ENCODE peak calls at places on chromosomes 3 and 15, in seven cellular contexts. P, K, U, R, F, G and V are unnamed samples.

GRCh38 chr3:54600441-54601204 is 327.2 kb downstream of the LRTM1 start:
- DNase-seq in R (no peak), K (no peak), F (peak), G (no peak), U (no peak), P (no peak), V (no peak)

GRCh38 chr3:61828880-61829279 is 267.5 kb downstream of the PTPRG start:
- DNase-seq in F (no peak), P (no peak), R (no peak), U (no peak), K (no peak), G (no peak), V (no peak)

GRCh38 chr3:137163241-137163916 is 205.6 kb downstream of the IL20RB start:
- DNase-seq in U (no peak), K (no peak), F (peak), P (no peak), R (peak), G (no peak), V (no peak)

GRCh38 chr3:77232557-77232956 is 192.7 kb downstream of the ROBO2 start:
- DNase-seq in K (no peak), R (no peak), U (no peak), G (no peak), P (no peak), F (no peak), V (no peak)

GRCh38 chr3:156542101-156543042 is 12.5 kb downstream of the SSR3 start:
- DNase-seq in G (no peak), U (no peak), R (no peak), F (no peak), P (no peak), K (no peak), V (no peak)

GRCh38 chr3:42492508-42493080 is 9.8 kb upstream of the VIPR1 start:
- DNase-seq in K (no peak), R (peak), G (no peak), U (no peak), P (no peak), F (no peak), V (peak)

GRCh38 chr3:193970773-193971206 is 165.2 kb upstream of the HES1 start:
- DNase-seq in K (no peak), P (no peak), F (no peak), U (no peak), R (no peak), G (no peak), V (no peak)

GRCh38 chr3:65485826-65486592 is 552.7 kb downstream of the MAGI1 start:
- DNase-seq in P (no peak), K (no peak), U (no peak), R (peak), F (peak), G (no peak), V (no peak)

GRCh38 chr15:70433583-70434288 is 329.6 kb downstream of the UACA start:
- DNase-seq in R (peak), U (no peak), K (no peak), P (no peak), G (no peak), F (no peak), V (no peak)

GRCh38 chr3:154616298-154616697 is 186.3 kb upstream of the GPR149 start:
- DNase-seq in U (no peak), G (no peak), F (no peak), P (no peak), K (no peak), R (peak), V (no peak)

GRCh38 chr3:4880850-4881249 is 98.4 kb upstream of the BHLHE40 start:
- DNase-seq in R (no peak), G (no peak), F (no peak), K (no peak), U (no peak), P (no peak), V (no peak)

GRCh38 chr15:83119968-83120581 is 12.6 kb downstream of the TM6SF1 start:
- DNase-seq in G (no peak), U (no peak), R (no peak), F (no peak), P (no peak), K (no peak), V (no peak)

GRCh38 chr15:71109130-71109529 is 6.1 kb upstream of the THSD4 start:
- DNase-seq in P (no peak), R (no peak), K (no peak), G (no peak), U (no peak), F (no peak), V (no peak)